ENCODE peak calls at places on chromosomes 3 and 15, in eight cellular contexts. L is endothelial cell; X is stimulated activated CD4-positive, alpha-beta T cell treated with anti-CD3 and anti-CD28 coated beads, Interleukin-4, amount 100 ng/mL, for 48 hours; W is activated CD4-positive, alpha-beta T cell treated with anti-CD3 and anti-CD28 coated beads for 48 hours; F is activated effector memory CD4-positive, alpha-beta T cell treated with anti-CD3 and anti-CD28 coated beads, Interleukin-2, amount 50 U/mL, for 16 hours; V is NT2/D1; D is activated CD8-positive, alpha-beta memory T cell treated with anti-CD3 and anti-CD28 coated beads for 24 hours; Q is adipocyte. Y is an unnamed sample.

GRCh38 chr3:31735667-31736066 is 202.9 kb downstream of the STT3B start:
- DNase-seq in L (no peak), X (no peak), W (no peak), F (no peak), V (no peak), D (no peak), Q (no peak), Y (no peak)

GRCh38 chr3:17352620-17353019 is 389.8 kb downstream of the TBC1D5 start:
- DNase-seq in L (no peak), X (no peak), W (no peak), F (no peak), V (no peak), D (no peak), Q (no peak), Y (no peak)

GRCh38 chr3:120682095-120682681 is at the start of gene HGD:
- DNase-seq in L (no peak), X (no peak), W (no peak), F (no peak), V (no peak), D (no peak), Q (no peak), Y (no peak)

GRCh38 chr3:72746412-72747411 is 101.5 kb downstream of the SHQ1 start:
- DNase-seq in L (no peak), X (no peak), W (no peak), F (no peak), V (no peak), D (no peak), Q (peak), Y (no peak)

GRCh38 chr3:113212155-113212844 is 943 bp downstream of the BOC start:
- DNase-seq in L (peak), X (no peak), W (peak), F (no peak), V (no peak), D (no peak), Q (peak), Y (peak)

GRCh38 chr3:106103383-106103782 is 234.6 kb upstream of the CBLB start:
- DNase-seq in L (no peak), X (no peak), W (no peak), F (no peak), V (no peak), D (no peak), Q (no peak), Y (no peak)

GRCh38 chr15:72838311-72838731 is 54.8 kb upstream of the ADPGK start:
- DNase-seq in L (no peak), X (no peak), W (no peak), F (no peak), V (no peak), D (no peak), Q (no peak), Y (no peak)

GRCh38 chr15:54560417-54560816 is 582.2 kb downstream of the UNC13C start:
- DNase-seq in L (no peak), X (no peak), W (no peak), F (no peak), V (no peak), D (no peak), Q (no peak), Y (no peak)

GRCh38 chr3:189530822-189531221 is 100.4 kb upstream of the TP63 start:
- DNase-seq in L (no peak), X (no peak), W (peak), F (no peak), V (no peak), D (no peak), Q (no peak), Y (no peak)

GRCh38 chr15:91407237-91407889 is 307.3 kb downstream of the SV2B start:
- DNase-seq in L (no peak), X (no peak), W (no peak), F (no peak), V (peak), D (no peak), Q (peak), Y (no peak)

GRCh38 chr3:183349421-183350157 is 78.8 kb downstream of the MCF2L2 start:
- DNase-seq in L (no peak), X (no peak), W (no peak), F (no peak), V (no peak), D (no peak), Q (no peak), Y (no peak)

GRCh38 chr3:42652611-42653302 is 740 bp upstream of the ZBTB47 start:
- DNase-seq in L (no peak), X (no peak), W (no peak), F (no peak), V (no peak), D (no peak), Q (peak), Y (no peak)

GRCh38 chr15:50140097-50140496 is 21.1 kb upstream of the ATP8B4 start:
- DNase-seq in L (no peak), X (no peak), W (no peak), F (no peak), V (no peak), D (no peak), Q (no peak), Y (no peak)

GRCh38 chr3:119408243-119408950 is 55.0 kb downstream of the TMEM39A start:
- DNase-seq in L (no peak), X (no peak), W (no peak), F (no peak), V (no peak), D (no peak), Q (no peak), Y (no peak)

GRCh38 chr15:76336254-76337046 is at the start of gene ISL2:
- DNase-seq in L (peak), X (peak), W (peak), F (peak), V (peak), D (peak), Q (peak), Y (peak)

GRCh38 chr15:76963596-76963995 is 31.3 kb upstream of the PSTPIP1 start:
- DNase-seq in L (no peak), X (no peak), W (no peak), F (no peak), V (no peak), D (no peak), Q (no peak), Y (no peak)

GRCh38 chr3:123330441-123330991 is 118.4 kb downstream of the ADCY5 start:
- DNase-seq in L (no peak), X (no peak), W (no peak), F (no peak), V (no peak), D (no peak), Q (no peak), Y (no peak)

GRCh38 chr3:64541803-64542202 is 146.0 kb downstream of the ADAMTS9 start:
- DNase-seq in L (no peak), X (no peak), W (no peak), F (no peak), V (no peak), D (no peak), Q (no peak), Y (no peak)

GRCh38 chr3:153221748-153222162 is 59.7 kb downstream of the RAP2B start:
- DNase-seq in L (peak), X (peak), W (peak), F (peak), V (no peak), D (peak), Q (peak), Y (no peak)